ENCODE peak calls at places on chromosomes 7 and 10, in five cellular contexts. One of them, this sample, is unnamed.

GRCh38 chr10:75209325-75210192 is 1.0 kb upstream of the VDAC2 start:
- DNase-seq in GM13977: peak
- DNase-seq in activated T-cell treated with anti-CD3 and anti-CD28 coated beads, Interleukin-2, amount 50 U/mL, for 48 hours: peak
- DNase-seq in RWPE1: no peak
- DNase-seq in CD4-positive, alpha-beta T cell: peak
- DNase-seq in this sample: peak

GRCh38 chr7:2041496-2042367 is 191.0 kb downstream of the MAD1L1 start:
- DNase-seq in GM13977: no peak
- DNase-seq in activated T-cell treated with anti-CD3 and anti-CD28 coated beads, Interleukin-2, amount 50 U/mL, for 48 hours: no peak
- DNase-seq in RWPE1: no peak
- DNase-seq in CD4-positive, alpha-beta T cell: no peak
- DNase-seq in this sample: peak

GRCh38 chr10:121459765-121460453 is 138.3 kb downstream of the FGFR2 start:
- DNase-seq in GM13977: no peak
- DNase-seq in activated T-cell treated with anti-CD3 and anti-CD28 coated beads, Interleukin-2, amount 50 U/mL, for 48 hours: no peak
- DNase-seq in RWPE1: no peak
- DNase-seq in CD4-positive, alpha-beta T cell: no peak
- DNase-seq in this sample: no peak

GRCh38 chr7:111159426-111159825 is 68.5 kb downstream of the LRRN3 start:
- DNase-seq in GM13977: no peak
- DNase-seq in activated T-cell treated with anti-CD3 and anti-CD28 coated beads, Interleukin-2, amount 50 U/mL, for 48 hours: no peak
- DNase-seq in RWPE1: peak
- DNase-seq in CD4-positive, alpha-beta T cell: no peak
- DNase-seq in this sample: no peak

GRCh38 chr10:124637746-124638145 is 106.4 kb downstream of the FAM53B start:
- DNase-seq in GM13977: no peak
- DNase-seq in activated T-cell treated with anti-CD3 and anti-CD28 coated beads, Interleukin-2, amount 50 U/mL, for 48 hours: no peak
- DNase-seq in RWPE1: no peak
- DNase-seq in CD4-positive, alpha-beta T cell: no peak
- DNase-seq in this sample: no peak

GRCh38 chr7:114426824-114427223 is 12.2 kb downstream of the FOXP2 start:
- DNase-seq in GM13977: no peak
- DNase-seq in activated T-cell treated with anti-CD3 and anti-CD28 coated beads, Interleukin-2, amount 50 U/mL, for 48 hours: no peak
- DNase-seq in RWPE1: no peak
- DNase-seq in CD4-positive, alpha-beta T cell: no peak
- DNase-seq in this sample: no peak

GRCh38 chr7:138665669-138666140 is 35.5 kb downstream of the SVOPL start:
- DNase-seq in GM13977: no peak
- DNase-seq in activated T-cell treated with anti-CD3 and anti-CD28 coated beads, Interleukin-2, amount 50 U/mL, for 48 hours: no peak
- DNase-seq in RWPE1: no peak
- DNase-seq in CD4-positive, alpha-beta T cell: no peak
- DNase-seq in this sample: no peak

GRCh38 chr7:53744361-53744760 is 708.9 kb downstream of the POM121L12 start:
- DNase-seq in GM13977: no peak
- DNase-seq in activated T-cell treated with anti-CD3 and anti-CD28 coated beads, Interleukin-2, amount 50 U/mL, for 48 hours: no peak
- DNase-seq in RWPE1: peak
- DNase-seq in CD4-positive, alpha-beta T cell: no peak
- DNase-seq in this sample: no peak

GRCh38 chr10:88270871-88271713 is 312.0 kb downstream of the RNLS start:
- DNase-seq in GM13977: peak
- DNase-seq in activated T-cell treated with anti-CD3 and anti-CD28 coated beads, Interleukin-2, amount 50 U/mL, for 48 hours: peak
- DNase-seq in RWPE1: peak
- DNase-seq in CD4-positive, alpha-beta T cell: no peak
- DNase-seq in this sample: no peak

GRCh38 chr10:58565256-58565655 is 52.6 kb downstream of the BICC1 start:
- DNase-seq in GM13977: no peak
- DNase-seq in activated T-cell treated with anti-CD3 and anti-CD28 coated beads, Interleukin-2, amount 50 U/mL, for 48 hours: no peak
- DNase-seq in RWPE1: no peak
- DNase-seq in CD4-positive, alpha-beta T cell: no peak
- DNase-seq in this sample: no peak

GRCh38 chr7:139582671-139583155 is 59.2 kb downstream of the CLEC2L start:
- DNase-seq in GM13977: no peak
- DNase-seq in activated T-cell treated with anti-CD3 and anti-CD28 coated beads, Interleukin-2, amount 50 U/mL, for 48 hours: peak
- DNase-seq in RWPE1: no peak
- DNase-seq in CD4-positive, alpha-beta T cell: no peak
- DNase-seq in this sample: no peak

GRCh38 chr10:125710267-125710563 is 9.3 kb upstream of the EDRF1 start:
- DNase-seq in GM13977: no peak
- DNase-seq in activated T-cell treated with anti-CD3 and anti-CD28 coated beads, Interleukin-2, amount 50 U/mL, for 48 hours: no peak
- DNase-seq in RWPE1: no peak
- DNase-seq in CD4-positive, alpha-beta T cell: no peak
- DNase-seq in this sample: no peak

GRCh38 chr10:79941585-79942210 is 7.2 kb downstream of the SFTPD start:
- DNase-seq in GM13977: no peak
- DNase-seq in activated T-cell treated with anti-CD3 and anti-CD28 coated beads, Interleukin-2, amount 50 U/mL, for 48 hours: no peak
- DNase-seq in RWPE1: no peak
- DNase-seq in CD4-positive, alpha-beta T cell: no peak
- DNase-seq in this sample: no peak

GRCh38 chr7:49295136-49295535 is 370.8 kb downstream of the CDC14C start:
- DNase-seq in GM13977: no peak
- DNase-seq in activated T-cell treated with anti-CD3 and anti-CD28 coated beads, Interleukin-2, amount 50 U/mL, for 48 hours: no peak
- DNase-seq in RWPE1: peak
- DNase-seq in CD4-positive, alpha-beta T cell: no peak
- DNase-seq in this sample: no peak

GRCh38 chr7:127810691-127811660 is 159.0 kb downstream of the SND1 start:
- DNase-seq in GM13977: no peak
- DNase-seq in activated T-cell treated with anti-CD3 and anti-CD28 coated beads, Interleukin-2, amount 50 U/mL, for 48 hours: no peak
- DNase-seq in RWPE1: no peak
- DNase-seq in CD4-positive, alpha-beta T cell: no peak
- DNase-seq in this sample: no peak

GRCh38 chr10:107545717-107546116 is 381.2 kb upstream of the SORCS1 start:
- DNase-seq in GM13977: no peak
- DNase-seq in activated T-cell treated with anti-CD3 and anti-CD28 coated beads, Interleukin-2, amount 50 U/mL, for 48 hours: no peak
- DNase-seq in RWPE1: no peak
- DNase-seq in CD4-positive, alpha-beta T cell: no peak
- DNase-seq in this sample: no peak

GRCh38 chr7:5525271-5526189 is 101.9 kb upstream of the TNRC18 start:
- DNase-seq in GM13977: peak
- DNase-seq in activated T-cell treated with anti-CD3 and anti-CD28 coated beads, Interleukin-2, amount 50 U/mL, for 48 hours: peak
- DNase-seq in RWPE1: no peak
- DNase-seq in CD4-positive, alpha-beta T cell: no peak
- DNase-seq in this sample: no peak

GRCh38 chr10:11757452-11757819 is 15.3 kb downstream of the ECHDC3 start:
- DNase-seq in GM13977: no peak
- DNase-seq in activated T-cell treated with anti-CD3 and anti-CD28 coated beads, Interleukin-2, amount 50 U/mL, for 48 hours: no peak
- DNase-seq in RWPE1: peak
- DNase-seq in CD4-positive, alpha-beta T cell: no peak
- DNase-seq in this sample: peak

GRCh38 chr10:84173543-84173942 is at the start of gene GPR15LG:
- DNase-seq in GM13977: no peak
- DNase-seq in activated T-cell treated with anti-CD3 and anti-CD28 coated beads, Interleukin-2, amount 50 U/mL, for 48 hours: peak
- DNase-seq in RWPE1: no peak
- DNase-seq in CD4-positive, alpha-beta T cell: no peak
- DNase-seq in this sample: no peak

GRCh38 chr10:128254486-128254885 is 128.3 kb upstream of the MKI67 start:
- DNase-seq in GM13977: no peak
- DNase-seq in activated T-cell treated with anti-CD3 and anti-CD28 coated beads, Interleukin-2, amount 50 U/mL, for 48 hours: no peak
- DNase-seq in RWPE1: no peak
- DNase-seq in CD4-positive, alpha-beta T cell: no peak
- DNase-seq in this sample: no peak

GRCh38 chr7:114806590-114807167 is 115.2 kb upstream of the MDFIC start:
- DNase-seq in GM13977: no peak
- DNase-seq in activated T-cell treated with anti-CD3 and anti-CD28 coated beads, Interleukin-2, amount 50 U/mL, for 48 hours: no peak
- DNase-seq in RWPE1: no peak
- DNase-seq in CD4-positive, alpha-beta T cell: no peak
- DNase-seq in this sample: no peak

GRCh38 chr10:89342219-89342966 is 14.6 kb downstream of the IFIT3 start:
- DNase-seq in GM13977: no peak
- DNase-seq in activated T-cell treated with anti-CD3 and anti-CD28 coated beads, Interleukin-2, amount 50 U/mL, for 48 hours: no peak
- DNase-seq in RWPE1: peak
- DNase-seq in CD4-positive, alpha-beta T cell: no peak
- DNase-seq in this sample: peak

This sample was measured in Right ventricle myocardium superior.